ENCODE peak calls at places on chromosomes 7 and 10, in ten cellular contexts. N is HFFc6, Y is GM23338, M is lower lobe of right lung, R is suprapubic skin, X is GM13977, O is hepatocyte, S is fibroblast of villous mesenchyme, B is cardiac fibroblast, F is RWPE1. P is an unnamed sample.

GRCh38 chr7:3033581-3033980 is 10.1 kb downstream of the CARD11 start:
- DNase-seq in F (no peak), S (no peak), O (no peak), R (peak), X (no peak), N (no peak), B (no peak), Y (no peak), M (no peak), P (no peak)

GRCh38 chr10:8392216-8392615 is 337.7 kb downstream of the GATA3 start:
- DNase-seq in S (no peak), X (no peak), M (no peak), Y (no peak), O (no peak), B (peak), R (no peak), F (no peak), N (no peak), P (peak)

GRCh38 chr7:494261-494687 is 25.4 kb downstream of the PDGFA start:
- DNase-seq in N (no peak), O (no peak), X (peak), R (no peak), B (no peak), M (peak), F (peak), Y (no peak), S (no peak), P (no peak)

GRCh38 chr7:27115161-27116018 is 12.9 kb upstream of the HOXA2 start:
- DNase-seq in R (no peak), X (no peak), S (peak), Y (peak), M (no peak), N (peak), F (peak), B (no peak), O (peak), P (peak)

GRCh38 chr10:132756591-132756990 is 29.4 kb downstream of the NKX6-2 start:
- DNase-seq in R (no peak), Y (no peak), S (no peak), B (no peak), F (no peak), N (no peak), M (no peak), X (no peak), O (no peak), P (no peak)

GRCh38 chr7:95432606-95433005 is 2.2 kb downstream of the PON2 start:
- DNase-seq in F (no peak), R (no peak), S (no peak), X (no peak), N (no peak), O (no peak), B (no peak), Y (no peak), M (no peak), P (no peak)

GRCh38 chr7:96217147-96217546 is 104.8 kb downstream of the SLC25A13 start:
- DNase-seq in F (no peak), X (no peak), B (no peak), Y (no peak), M (no peak), N (no peak), O (no peak), R (no peak), S (no peak), P (no peak)

GRCh38 chr7:19061331-19061730 is 56.1 kb downstream of the TWIST1 start:
- DNase-seq in Y (no peak), X (no peak), F (no peak), O (no peak), N (no peak), R (no peak), S (peak), M (no peak), B (peak), P (peak)

GRCh38 chr10:84375011-84375410 is 46.6 kb downstream of the CCSER2 start:
- DNase-seq in X (peak), F (peak), Y (peak), R (no peak), S (peak), O (peak), N (peak), M (no peak), B (peak), P (peak)

GRCh38 chr7:120996333-120996982 is 7.9 kb downstream of the CPED1 start:
- DNase-seq in S (peak), Y (no peak), M (peak), O (peak), R (no peak), F (peak), N (peak), B (peak), X (no peak), P (peak)

GRCh38 chr7:26429168-26429567 is 137.5 kb downstream of the SNX10 start:
- DNase-seq in F (peak), Y (no peak), B (no peak), M (no peak), S (no peak), N (no peak), X (no peak), O (no peak), R (no peak), P (no peak)

GRCh38 chr10:94343159-94343558 is 19.6 kb downstream of the NOC3L start:
- DNase-seq in Y (no peak), X (no peak), O (no peak), M (no peak), B (no peak), F (no peak), S (peak), N (no peak), R (no peak), P (no peak)

GRCh38 chr10:79380125-79380917 is 33.1 kb downstream of the PPIF start:
- DNase-seq in X (peak), B (peak), Y (no peak), N (peak), S (peak), O (peak), M (peak), R (peak), F (no peak), P (peak)

GRCh38 chr10:116132716-116133420 is 140.1 kb downstream of the GFRA1 start:
- DNase-seq in Y (no peak), N (no peak), B (no peak), X (no peak), S (no peak), R (no peak), F (no peak), O (no peak), M (no peak), P (no peak)

GRCh38 chr10:120260446-120260845 is 196.6 kb upstream of the PLPP4 start:
- DNase-seq in S (no peak), X (no peak), O (no peak), F (no peak), R (no peak), M (no peak), Y (no peak), N (no peak), B (no peak), P (no peak)

GRCh38 chr10:5698062-5698461 is 13.4 kb downstream of the TASOR2 start:
- DNase-seq in Y (peak), N (no peak), F (no peak), B (no peak), O (no peak), R (no peak), X (no peak), S (no peak), M (no peak), P (no peak)

GRCh38 chr7:1288996-1289551 is 56.4 kb downstream of the UNCX start:
- DNase-seq in O (no peak), Y (no peak), F (no peak), M (peak), S (no peak), R (no peak), N (no peak), X (no peak), B (no peak), P (no peak)

GRCh38 chr7:104040666-104041065 is 51.2 kb upstream of the RELN start:
- DNase-seq in B (no peak), S (peak), M (no peak), O (peak), R (no peak), Y (peak), X (no peak), N (no peak), F (no peak), P (no peak)

GRCh38 chr10:49512121-49512809 is 26.7 kb downstream of the ERCC6 start:
- DNase-seq in M (no peak), O (peak), N (peak), Y (peak), F (no peak), X (no peak), B (peak), S (peak), R (no peak), P (peak)

GRCh38 chr7:17725761-17726160 is 214.5 kb downstream of the SNX13 start:
- DNase-seq in S (peak), Y (no peak), N (no peak), O (no peak), X (no peak), R (no peak), B (peak), M (no peak), F (no peak), P (peak)

GRCh38 chr10:22251751-22252285 is 34.0 kb upstream of the EBLN1 start:
- DNase-seq in Y (peak), X (peak), O (peak), F (peak), B (peak), R (no peak), S (peak), M (peak), N (no peak), P (peak)

GRCh38 chr7:97064972-97065587 is 40.4 kb upstream of the DLX5 start:
- DNase-seq in S (peak), O (peak), M (no peak), N (peak), X (peak), Y (peak), F (peak), B (peak), R (no peak), P (peak)

GRCh38 chr7:149799397-149800168 is 26.2 kb upstream of the ZNF467 start:
- DNase-seq in B (peak), N (no peak), M (no peak), F (no peak), Y (peak), R (no peak), O (peak), X (peak), S (peak), P (no peak)

GRCh38 chr7:108147031-108147563 is 16.9 kb upstream of the LAMB4 start:
- DNase-seq in S (no peak), N (no peak), B (no peak), R (no peak), Y (no peak), F (no peak), O (peak), X (no peak), M (no peak), P (no peak)

GRCh38 chr10:132136689-132137088 is 50.1 kb upstream of the DPYSL4 start:
- DNase-seq in B (no peak), N (no peak), X (no peak), R (no peak), Y (no peak), F (no peak), S (no peak), O (no peak), M (peak), P (no peak)

GRCh38 chr7:323410-323809 is 33.4 kb downstream of the FOXL3 start:
- DNase-seq in R (no peak), X (no peak), Y (no peak), S (no peak), B (no peak), N (no peak), M (peak), F (no peak), O (no peak), P (no peak)

DNA sequence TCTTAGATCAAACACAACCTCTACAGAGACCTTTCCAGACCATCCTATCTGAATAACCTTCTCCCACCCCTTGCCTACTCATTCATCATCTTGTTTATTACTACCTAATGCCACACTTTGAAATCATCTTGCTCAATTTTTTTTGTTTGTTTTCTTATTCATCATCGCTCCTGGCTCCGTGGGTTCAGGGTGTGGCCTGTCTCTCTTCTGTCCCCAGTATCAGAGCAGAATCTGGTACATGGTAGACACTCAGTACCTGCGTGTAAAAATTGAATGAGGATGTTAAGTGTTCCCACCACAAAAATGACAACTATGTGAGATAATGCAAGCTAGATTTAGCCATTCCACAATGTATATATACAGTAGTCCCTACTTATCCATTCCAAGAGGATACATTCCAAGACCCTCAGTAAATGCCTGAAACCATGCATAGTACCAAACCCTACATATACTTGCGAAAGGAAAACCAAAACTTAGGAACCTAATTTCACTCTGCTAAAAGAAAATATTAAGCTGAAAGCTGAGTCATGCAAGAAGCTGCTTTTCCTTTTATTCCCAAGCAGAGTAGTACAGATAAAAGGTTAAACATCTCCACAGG is 72.1 kb upstream of the SEC61G start:
- DNase-seq in B (no peak), S (peak), Y (no peak), F (peak), O (no peak), R (no peak), X (no peak), M (no peak), N (no peak), P (no peak)
- TF ChIP-seq CTCF in B (no peak), S (no peak), Y (no peak), F (no peak), O (no peak), R (no peak), X (no peak), M (no peak), N (no peak), P (no peak)

DNA sequence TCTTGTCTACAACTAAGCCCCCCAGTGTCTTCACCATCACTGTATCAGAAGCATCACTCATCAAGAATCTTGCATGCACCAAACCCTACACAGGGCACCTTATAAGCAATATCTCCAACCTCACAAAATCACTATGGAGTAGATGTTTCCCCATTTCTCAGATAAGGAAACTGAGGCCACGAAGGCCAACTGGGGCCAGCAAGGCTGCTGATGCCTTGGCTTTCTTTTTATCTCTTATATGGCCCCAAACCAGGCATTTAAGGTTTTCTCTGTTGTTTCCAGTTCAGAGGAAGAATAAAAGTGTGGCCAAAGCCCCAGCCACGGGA is 47.3 kb upstream of the NPFFR1 start:
- DNase-seq in M (no peak), R (peak), O (no peak), X (no peak), N (no peak), Y (no peak), S (no peak), F (no peak), B (no peak), P (no peak)
- TF ChIP-seq CTCF in M (no peak), R (no peak), O (no peak), X (no peak), N (no peak), Y (no peak), S (no peak), F (no peak), B (no peak), P (no peak)

GRCh38 chr10:3148994-3149393 is 23.6 kb downstream of the PITRM1 start:
- DNase-seq in B (no peak), M (no peak), X (no peak), R (no peak), F (no peak), N (no peak), Y (no peak), S (no peak), O (no peak), P (no peak)

GRCh38 chr10:3148041-3148440 is 24.5 kb downstream of the PITRM1 start:
- DNase-seq in N (no peak), B (no peak), S (no peak), Y (no peak), X (no peak), M (no peak), O (no peak), R (no peak), F (no peak), P (no peak)

GRCh38 chr10:3145366-3145765 is 27.2 kb downstream of the PITRM1 start:
- DNase-seq in O (no peak), N (no peak), X (no peak), B (no peak), S (no peak), M (no peak), R (no peak), Y (no peak), F (no peak), P (no peak)

GRCh38 chr10:3146289-3146688 is 26.3 kb downstream of the PITRM1 start:
- DNase-seq in X (no peak), Y (no peak), B (no peak), M (no peak), S (no peak), F (no peak), O (no peak), N (no peak), R (no peak), P (no peak)

DNA sequence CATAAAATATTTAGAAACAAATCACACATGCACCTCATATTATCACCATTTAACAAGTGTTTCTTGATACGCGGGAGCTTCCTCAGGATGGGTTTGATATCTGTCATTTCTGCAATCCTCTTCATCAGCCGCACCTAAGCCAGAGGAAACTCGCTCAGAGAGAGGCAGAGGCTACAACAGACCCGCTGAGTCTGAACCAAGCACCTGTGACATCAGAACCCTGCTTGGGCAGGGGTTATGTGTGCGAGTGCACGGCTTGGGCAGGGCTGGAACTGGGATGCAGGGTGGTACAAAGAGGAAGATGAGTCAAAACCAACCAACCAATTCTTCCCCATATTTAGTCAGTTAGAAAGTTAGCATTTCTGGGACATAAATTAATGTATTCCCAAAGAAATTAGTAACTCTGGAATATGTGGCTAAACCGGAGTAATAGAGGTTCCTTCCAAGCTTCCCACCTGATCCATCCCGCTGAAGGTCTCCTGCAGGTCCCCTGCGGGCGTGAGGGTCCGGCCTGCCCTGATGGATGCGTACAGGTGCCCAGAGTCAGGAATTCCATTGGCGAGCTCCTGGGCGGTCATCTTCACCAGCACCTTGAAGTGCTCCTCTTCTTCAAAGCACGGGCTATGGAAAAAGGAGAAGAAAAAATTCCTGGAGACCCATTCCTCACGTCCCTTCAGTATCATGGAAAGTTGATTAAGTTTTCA is 25.3 kb downstream of the PITRM1 start:
- DNase-seq in B (no peak), X (no peak), M (no peak), N (no peak), F (no peak), S (no peak), R (no peak), Y (no peak), O (no peak), P (no peak)
- TF ChIP-seq CTCF in B (no peak), X (no peak), M (no peak), N (no peak), F (no peak), S (no peak), R (no peak), Y (no peak), O (no peak), P (no peak)

DNA sequence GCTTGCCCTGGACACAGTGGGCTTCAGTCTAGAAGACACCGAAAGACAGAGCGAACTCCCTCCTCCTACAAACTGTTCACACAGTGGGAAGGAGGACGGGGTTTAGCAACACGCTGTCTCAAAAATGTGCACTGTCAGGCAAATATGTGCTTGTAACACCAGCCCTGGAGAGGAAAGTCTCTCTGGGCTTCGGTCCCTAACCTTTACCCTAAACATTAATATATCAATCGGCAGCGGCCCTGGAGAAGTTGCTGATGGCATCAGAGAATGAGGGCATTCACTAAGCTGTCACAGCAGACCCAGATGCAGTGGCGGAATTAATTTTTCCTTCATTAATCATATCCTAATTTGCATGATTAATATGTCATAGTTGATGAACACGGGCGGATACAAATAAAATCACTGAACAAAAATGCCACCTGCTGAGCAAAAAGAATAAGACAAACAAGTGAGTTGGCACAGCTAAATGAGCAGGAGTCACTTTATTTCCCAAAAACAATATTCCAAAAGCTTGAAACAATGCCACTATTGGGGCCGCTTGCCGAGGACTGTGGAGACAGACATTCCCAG is 45.2 kb upstream of the INSIG1 start:
- DNase-seq in R (no peak), N (no peak), B (peak), M (no peak), O (no peak), Y (no peak), F (no peak), S (peak), X (no peak), P (peak)
- TF ChIP-seq CTCF in R (no peak), N (no peak), B (no peak), M (no peak), O (no peak), Y (no peak), F (no peak), S (no peak), X (no peak), P (no peak)

DNA sequence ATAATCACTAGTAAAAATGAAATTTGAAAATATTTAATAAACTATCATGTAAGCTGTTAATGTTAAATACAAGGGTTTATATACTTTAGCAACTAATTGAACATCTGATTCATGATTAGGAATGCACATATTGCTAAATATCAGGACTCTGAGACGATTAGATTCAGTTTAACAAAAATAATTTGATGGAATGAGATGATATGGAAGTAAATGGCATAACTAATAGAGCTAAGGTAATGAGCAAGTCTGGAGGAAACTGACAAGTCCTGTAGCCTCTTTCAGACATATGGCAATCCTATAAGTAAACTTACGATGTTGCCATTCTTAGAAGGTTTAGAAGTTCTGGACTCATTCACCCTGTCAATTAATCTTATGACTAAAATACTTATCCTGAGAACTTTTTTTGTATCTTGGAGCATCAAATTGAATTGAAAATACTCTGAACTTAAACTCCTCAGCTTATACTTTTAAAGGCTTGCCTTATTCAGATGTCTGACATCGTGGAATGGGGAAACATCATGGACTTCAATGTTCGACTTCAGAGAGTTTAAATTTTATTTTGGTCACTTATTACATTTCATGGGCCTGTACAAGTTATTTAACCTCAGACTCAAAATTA is 294.9 kb upstream of the DGKB start:
- DNase-seq in R (no peak), O (no peak), N (peak), X (no peak), F (no peak), S (no peak), Y (no peak), M (no peak), B (no peak), P (peak)
- TF ChIP-seq CTCF in R (no peak), O (no peak), N (no peak), X (no peak), F (no peak), S (no peak), Y (no peak), M (no peak), B (no peak), P (no peak)

GRCh38 chr7:67100956-67101361 is 104.3 kb downstream of the TYW1 start:
- DNase-seq in Y (peak), B (peak), N (no peak), F (no peak), S (no peak), O (peak), M (no peak), R (no peak), X (no peak), P (no peak)
- TF ChIP-seq CTCF in Y (no peak), B (no peak), N (no peak), F (no peak), S (no peak), O (no peak), M (no peak), R (no peak), X (no peak), P (no peak)

P was measured in fibroblast of the aortic adventitia.